ENCODE peak calls at places on chromosome 5, in nine cellular contexts. C is spleen, G is K562, W is transverse colon, L is GM23338, Y is suprapubic skin, A is HL-60, P is sigmoid colon, F is breast epithelium. V is an unnamed sample.

GRCh38 chr5:43041669-43042175 is 1.6 kb upstream of the ANXA2R start:
- DNase-seq in C (no peak), G (peak; percentile 88), W (peak; percentile 63), L (peak; percentile 57), Y (no peak), A (no peak), P (peak; percentile 80), F (no peak), V (peak; percentile 67)

GRCh38 chr5:1542011-1542410 is 18.3 kb upstream of the LPCAT1 start:
- DNase-seq in C (no peak), G (no peak), W (no peak), L (no peak), Y (no peak), A (no peak), P (peak; percentile 58), F (no peak), V (no peak)

GRCh38 chr5:86971034-86971511 is 296.6 kb upstream of the RASA1 start:
- DNase-seq in C (no peak), G (no peak), W (no peak), L (peak; percentile 28), Y (no peak), A (no peak), P (no peak), F (no peak), V (no peak)

GRCh38 chr5:133827001-133827400 is 141.4 kb downstream of the C5orf15 start:
- DNase-seq in C (peak; percentile 58), G (no peak), W (no peak), L (no peak), Y (peak; percentile 40), A (no peak), P (no peak), F (no peak), V (no peak)

GRCh38 chr5:128965011-128965637 is at the start of gene SLC27A6:
- DNase-seq in C (peak; percentile 67), G (peak; percentile 75), W (no peak), L (peak; percentile 78), Y (no peak), A (no peak), P (peak; percentile 61), F (no peak), V (no peak)

GRCh38 chr5:172800088-172800551 is 29.1 kb upstream of the DUSP1 start:
- DNase-seq in C (peak; percentile 93), G (no peak), W (peak; percentile 58), L (no peak), Y (peak; percentile 83), A (peak; percentile 63), P (peak; percentile 84), F (no peak), V (no peak)

GRCh38 chr5:109819878-109820277 is 130.2 kb downstream of the MAN2A1 start:
- DNase-seq in C (no peak), G (peak; percentile 11), W (no peak), L (peak; percentile 34), Y (no peak), A (no peak), P (no peak), F (no peak), V (no peak)

GRCh38 chr5:39362646-39363045 is 1.6 kb downstream of the C9 start:
- DNase-seq in C (no peak), G (no peak), W (no peak), L (no peak), Y (no peak), A (no peak), P (no peak), F (no peak), V (no peak)

GRCh38 chr5:39355324-39355723 is 9.0 kb downstream of the C9 start:
- DNase-seq in C (no peak), G (no peak), W (no peak), L (no peak), Y (no peak), A (no peak), P (no peak), F (no peak), V (no peak)

GRCh38 chr5:10452768-10453331 is 11.2 kb downstream of the ROPN1L start:
- DNase-seq in C (no peak), G (peak; percentile 80), W (no peak), L (peak; percentile 87), Y (no peak), A (peak; percentile 69), P (no peak), F (no peak), V (no peak)

GRCh38 chr5:17127743-17128231 is 89.6 kb upstream of the BASP1 start:
- DNase-seq in C (no peak), G (no peak), W (no peak), L (no peak), Y (no peak), A (no peak), P (no peak), F (no peak), V (no peak)

GRCh38 chr5:128435861-128436260 is 102.2 kb downstream of the FBN2 start:
- DNase-seq in C (no peak), G (no peak), W (no peak), L (no peak), Y (no peak), A (no peak), P (no peak), F (no peak), V (no peak)

GRCh38 chr5:113294341-113295110 is 140.3 kb downstream of the TSSK1B start:
- DNase-seq in C (peak; percentile 92), G (peak; percentile 38), W (peak; percentile 88), L (peak; percentile 88), Y (peak; percentile 94), A (no peak), P (peak; percentile 96), F (peak; percentile 84), V (peak; percentile 86)

GRCh38 chr5:113296681-113297080 is 138.1 kb downstream of the TSSK1B start:
- DNase-seq in C (no peak), G (no peak), W (no peak), L (no peak), Y (no peak), A (no peak), P (no peak), F (no peak), V (no peak)

GRCh38 chr5:113293068-113293571 is 141.7 kb downstream of the TSSK1B start:
- DNase-seq in C (no peak), G (no peak), W (no peak), L (peak; percentile 78), Y (no peak), A (no peak), P (no peak), F (no peak), V (no peak)

GRCh38 chr5:113293613-113294340 is 141.0 kb downstream of the TSSK1B start:
- DNase-seq in C (no peak), G (no peak), W (no peak), L (peak; percentile 66), Y (no peak), A (no peak), P (no peak), F (no peak), V (peak; percentile 6)

GRCh38 chr5:113295111-113295539 is 139.7 kb downstream of the TSSK1B start:
- DNase-seq in C (no peak), G (no peak), W (no peak), L (peak; percentile 10), Y (no peak), A (no peak), P (no peak), F (no peak), V (no peak)
- H3K4me3 ChIP-seq in C (peak overlapping the region; percentile 68), G (peak overlapping the region; percentile 26), W (peak overlapping the region; percentile 87), L (peak overlapping the region; percentile 80), Y (peak overlapping the region; percentile 59), A (peak overlapping the region; percentile 39), P (peak overlapping the region; percentile 81), F (peak overlapping the region; percentile 86), V (peak overlapping the region; percentile 69)

DNA sequence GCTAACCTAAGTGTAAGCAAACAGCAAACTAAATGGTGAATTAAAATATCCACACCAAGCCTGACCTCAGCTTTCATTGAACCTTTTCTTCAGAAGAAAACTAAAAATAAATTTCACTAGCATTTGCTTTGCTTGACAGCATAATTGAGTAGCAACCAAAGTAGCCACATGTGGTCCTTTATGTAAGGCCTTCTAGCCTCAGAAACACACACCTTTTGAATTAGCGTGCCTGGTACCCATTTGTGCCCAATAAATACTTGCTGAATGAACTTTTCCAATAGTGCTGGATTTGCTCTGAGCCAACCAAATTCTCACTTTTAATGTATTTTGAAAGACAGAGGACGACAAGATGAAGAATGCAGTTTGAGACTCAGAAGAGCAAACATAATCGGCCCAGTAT is 2.1 kb upstream of the NIPBL start:
- DNase-seq in C (no peak), G (peak; percentile 30), W (no peak), L (peak; percentile 10), Y (no peak), A (no peak), P (no peak), F (no peak), V (no peak)
- TF ChIP-seq POLR2AphosphoS5 in C (no peak), G (no peak), W (no peak), L (no peak), Y (no peak), A (no peak), P (no peak), F (no peak), V (no peak)

DNA sequence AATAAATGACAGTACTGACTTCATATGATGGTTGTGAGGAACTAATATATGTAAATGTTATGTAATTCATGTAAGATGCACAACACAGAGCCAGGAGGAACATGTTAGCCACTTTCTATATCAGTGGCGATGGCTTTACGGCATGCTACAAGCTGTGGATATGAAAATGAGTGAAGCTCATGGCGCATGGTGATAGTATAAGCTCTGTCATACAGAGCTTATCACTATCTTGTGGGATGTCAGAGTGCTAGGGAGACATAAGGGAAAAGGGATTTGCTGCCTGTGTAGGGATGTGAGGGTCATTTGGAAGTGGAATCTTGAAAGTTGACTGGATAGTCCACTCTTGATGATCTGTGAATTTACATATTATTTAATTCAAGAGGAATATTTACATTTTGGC is 13.6 kb downstream of the CPEB4 start:
- DNase-seq in C (no peak), G (peak; percentile 58), W (no peak), L (no peak), Y (no peak), A (no peak), P (no peak), F (no peak), V (no peak)
- H3K4me3 ChIP-seq in C (no peak overlapping the region), G (no peak overlapping the region), W (no peak overlapping the region), L (no peak overlapping the region), Y (no peak overlapping the region), A (no peak overlapping the region), P (no peak overlapping the region), F (no peak overlapping the region), V (no peak overlapping the region)

GRCh38 chr5:149367972-149368645 is 10.3 kb downstream of the PCYOX1L start:
- DNase-seq in C (no peak), G (no peak), W (peak; percentile 3), L (no peak), Y (no peak), A (no peak), P (no peak), F (no peak), V (no peak)

GRCh38 chr5:149366169-149366750 is 8.4 kb downstream of the PCYOX1L start:
- DNase-seq in C (no peak), G (peak; percentile 39), W (peak; percentile 0), L (no peak), Y (no peak), A (no peak), P (no peak), F (no peak), V (no peak)

GRCh38 chr5:149365418-149365817 is 7.6 kb downstream of the PCYOX1L start:
- DNase-seq in C (no peak), G (peak; percentile 78), W (no peak), L (no peak), Y (no peak), A (no peak), P (no peak), F (no peak), V (no peak)

GRCh38 chr5:149364719-149365118 is 6.9 kb downstream of the PCYOX1L start:
- DNase-seq in C (no peak), G (no peak), W (no peak), L (no peak), Y (no peak), A (no peak), P (no peak), F (no peak), V (no peak)

GRCh38 chr5:149367249-149367971 is 9.6 kb downstream of the PCYOX1L start:
- DNase-seq in C (no peak), G (peak; percentile 90), W (peak; percentile 68), L (peak; percentile 96), Y (no peak), A (peak; percentile 63), P (peak; percentile 84), F (no peak), V (peak; percentile 52)
- TF ChIP-seq POLR2AphosphoS5 in C (no peak), G (no peak), W (no peak), L (no peak), Y (no peak), A (peak; percentile 54), P (no peak), F (no peak), V (peak; percentile 30)

V was measured in prostate gland.